ENCODE peak calls at places on chromosomes 4 and X, in eight cellular contexts. W, C, F, M, X, U, Q and J are unnamed samples.

GRCh38 chr4:153988446-153988845 is 199.6 kb upstream of the SFRP2 start:
- DNase-seq in W (no peak), C (no peak), F (no peak), M (no peak), X (no peak), U (no peak), Q (no peak), J (peak)

GRCh38 chrX:150219374-150220185 is 143.5 kb upstream of the MAMLD1 start:
- DNase-seq in W (no peak), C (no peak), F (peak), M (peak), X (no peak), U (no peak), Q (no peak), J (peak)

GRCh38 chr4:152628128-152628527 is 51.7 kb downstream of the TMEM154 start:
- DNase-seq in W (no peak), C (no peak), F (no peak), M (no peak), X (no peak), U (no peak), Q (no peak), J (peak)

GRCh38 chr4:37763164-37763444 is 63.4 kb upstream of the PGM2 start:
- DNase-seq in W (no peak), C (no peak), F (no peak), M (no peak), X (no peak), U (no peak), Q (no peak), J (no peak)

GRCh38 chr4:186693159-186693815 is 30.4 kb downstream of the FAT1 start:
- DNase-seq in W (peak), C (peak), F (no peak), M (no peak), X (no peak), U (no peak), Q (no peak), J (peak)

GRCh38 chr4:60683953-60684352 is 516.2 kb upstream of the ADGRL3 start:
- DNase-seq in W (no peak), C (peak), F (no peak), M (no peak), X (no peak), U (no peak), Q (no peak), J (peak)

GRCh38 chrX:351736-352135 is 33.1 kb upstream of the GTPBP6 start:
- DNase-seq in W (no peak), C (no peak), F (no peak), M (no peak), X (no peak), U (no peak), Q (no peak), J (no peak)

GRCh38 chrX:134144231-134144630 is 92.8 kb upstream of the CCDC160 start:
- DNase-seq in W (peak), C (peak), F (peak), M (peak), X (no peak), U (peak), Q (peak), J (peak)

GRCh38 chr4:125013891-125014290 is 300.9 kb upstream of the FAT4 start:
- DNase-seq in W (no peak), C (peak), F (no peak), M (peak), X (no peak), U (no peak), Q (no peak), J (peak)

GRCh38 chr4:70637239-70637920 is 8.8 kb downstream of the ENAM start:
- DNase-seq in W (no peak), C (no peak), F (no peak), M (no peak), X (peak), U (no peak), Q (no peak), J (peak)

GRCh38 chrX:118730500-118731247 is 3.3 kb downstream of the IL13RA1 start:
- DNase-seq in W (no peak), C (peak), F (no peak), M (no peak), X (no peak), U (no peak), Q (no peak), J (peak)

GRCh38 chr4:21032246-21032645 is 332.0 kb downstream of the PACRGL start:
- DNase-seq in W (no peak), C (no peak), F (no peak), M (no peak), X (no peak), U (no peak), Q (no peak), J (no peak)

GRCh38 chr4:110669663-110670062 is 46.8 kb upstream of the PITX2 start:
- DNase-seq in W (no peak), C (peak), F (no peak), M (no peak), X (no peak), U (no peak), Q (no peak), J (peak)

GRCh38 chrX:44996282-44996681 is 123.3 kb downstream of the KDM6A start:
- DNase-seq in W (no peak), C (no peak), F (no peak), M (no peak), X (no peak), U (no peak), Q (no peak), J (peak)

GRCh38 chrX:130523460-130524394 is 121.9 kb downstream of the RBMX2 start:
- DNase-seq in W (no peak), C (peak), F (peak), M (peak), X (no peak), U (no peak), Q (no peak), J (no peak)

GRCh38 chr4:66606908-66607307 is 936.6 kb upstream of the EPHA5 start:
- DNase-seq in W (no peak), C (no peak), F (peak), M (peak), X (no peak), U (no peak), Q (no peak), J (no peak)

GRCh38 chr4:15738877-15739276 is 36.0 kb downstream of the BST1 start:
- DNase-seq in W (no peak), C (no peak), F (no peak), M (no peak), X (no peak), U (no peak), Q (no peak), J (peak)

GRCh38 chr4:53013873-53014272 is 151.8 kb downstream of the RASL11B start:
- DNase-seq in W (no peak), C (no peak), F (no peak), M (no peak), X (no peak), U (no peak), Q (no peak), J (no peak)

GRCh38 chrX:44876076-44876475 is 3.1 kb downstream of the KDM6A start:
- DNase-seq in W (no peak), C (peak), F (no peak), M (no peak), X (no peak), U (no peak), Q (no peak), J (peak)

GRCh38 chrX:97045470-97045869 is 161.8 kb downstream of the RPA4 start:
- DNase-seq in W (no peak), C (no peak), F (no peak), M (no peak), X (no peak), U (no peak), Q (no peak), J (peak)

GRCh38 chr4:55447826-55448225 is 52.1 kb downstream of the TMEM165 start:
- DNase-seq in W (no peak), C (peak), F (no peak), M (no peak), X (no peak), U (no peak), Q (no peak), J (peak)

GRCh38 chr4:72295966-72296557 is 264.3 kb downstream of the NPFFR2 start:
- DNase-seq in W (peak), C (peak), F (peak), M (peak), X (peak), U (peak), Q (peak), J (peak)

GRCh38 chrX:70281951-70282350 is at the start of gene RAB41:
- DNase-seq in W (no peak), C (no peak), F (no peak), M (no peak), X (no peak), U (no peak), Q (no peak), J (no peak)

DNA sequence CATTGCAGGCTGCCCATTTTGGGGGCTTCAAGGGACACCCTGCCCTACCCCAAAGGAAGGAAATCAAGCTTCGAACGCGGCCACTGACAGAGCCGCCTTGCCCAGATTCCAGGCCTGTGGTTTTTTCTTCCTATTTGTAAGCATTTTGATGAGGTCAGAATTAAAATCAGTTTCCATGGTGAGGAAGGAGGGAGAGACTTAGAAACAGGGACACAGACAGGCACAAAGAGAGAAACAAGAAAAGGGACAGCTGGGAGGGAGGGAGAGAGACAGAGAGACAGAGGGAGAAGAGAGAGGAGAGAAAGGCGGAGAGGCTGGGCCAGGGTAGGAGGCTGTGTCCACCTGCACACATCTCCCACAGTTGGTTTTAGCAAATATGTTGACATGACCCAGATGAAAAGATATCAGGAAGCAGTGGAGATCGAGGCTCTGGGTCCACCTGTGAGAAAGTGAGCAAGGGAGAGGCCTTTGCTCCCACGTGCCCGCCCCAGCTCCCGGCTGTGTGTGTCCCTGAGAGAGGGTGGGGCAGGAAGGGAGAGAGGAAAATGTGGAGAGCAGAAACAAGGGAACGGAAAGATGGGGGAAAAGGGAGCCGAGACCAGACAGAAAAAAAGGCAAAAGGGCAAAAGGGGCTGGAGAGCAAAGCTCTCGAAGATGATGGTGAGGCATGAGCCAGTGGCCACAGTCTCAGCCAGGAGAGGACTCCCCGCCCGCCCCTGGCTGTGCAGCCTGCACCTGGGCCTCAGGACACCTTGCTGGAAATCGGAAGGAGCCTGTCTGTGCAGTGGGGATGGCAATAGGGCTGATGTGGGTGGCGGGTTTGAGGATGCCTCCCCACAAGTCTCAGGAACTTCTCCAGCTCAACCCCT is 20.6 kb upstream of the MSX1 start:
- DNase-seq in W (no peak), C (no peak), F (no peak), M (no peak), X (peak), U (no peak), Q (no peak), J (peak)
- TF ChIP-seq EZH2phosphoT487 in W (no peak), C (no peak), F (no peak), M (no peak), X (no peak), U (no peak), Q (no peak), J (no peak)

GRCh38 chr4:5890063-5890727 is 2.7 kb downstream of the CRMP1 start:
- DNase-seq in W (no peak), C (no peak), F (peak), M (peak), X (peak), U (no peak), Q (no peak), J (no peak)
- TF ChIP-seq EZH2phosphoT487 in W (no peak), C (no peak), F (no peak), M (no peak), X (no peak), U (no peak), Q (no peak), J (no peak)

GRCh38 chr4:26330186-26330787 is 9.5 kb downstream of the RBPJ start:
- DNase-seq in W (peak), C (peak), F (peak), M (peak), X (peak), U (peak), Q (peak), J (peak)
- TF ChIP-seq EZH2phosphoT487 in W (no peak), C (no peak), F (no peak), M (no peak), X (no peak), U (no peak), Q (no peak), J (no peak)

DNA sequence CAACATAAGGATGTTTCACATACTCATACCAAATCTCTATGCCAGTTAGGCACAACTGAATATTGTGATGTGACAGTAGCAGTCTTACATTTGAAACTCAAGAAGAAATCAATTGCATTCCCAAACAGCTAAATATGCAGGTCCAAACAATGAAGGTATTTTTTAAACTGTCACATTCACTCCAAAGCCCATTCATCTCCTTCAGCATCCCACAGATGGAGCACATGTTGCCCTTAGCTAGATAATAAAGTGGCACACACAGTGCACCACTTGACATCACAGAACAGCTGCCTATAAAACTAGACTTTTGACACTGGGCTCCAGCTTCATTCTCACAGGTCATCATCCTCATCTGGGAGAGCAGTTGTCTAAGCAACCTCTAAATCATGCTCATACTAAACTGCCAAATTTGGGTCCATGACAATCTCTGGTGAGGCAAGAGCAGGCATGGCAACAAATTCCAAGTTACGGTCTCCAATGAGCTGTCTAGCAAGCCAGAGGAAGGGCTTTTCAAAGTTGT is 26.2 kb upstream of the ARHGEF6 start:
- DNase-seq in W (no peak), C (no peak), F (no peak), M (no peak), X (no peak), U (no peak), Q (no peak), J (no peak)
- TF ChIP-seq EZH2phosphoT487 in W (no peak), C (no peak), F (no peak), M (no peak), X (no peak), U (no peak), Q (no peak), J (no peak)

DNA sequence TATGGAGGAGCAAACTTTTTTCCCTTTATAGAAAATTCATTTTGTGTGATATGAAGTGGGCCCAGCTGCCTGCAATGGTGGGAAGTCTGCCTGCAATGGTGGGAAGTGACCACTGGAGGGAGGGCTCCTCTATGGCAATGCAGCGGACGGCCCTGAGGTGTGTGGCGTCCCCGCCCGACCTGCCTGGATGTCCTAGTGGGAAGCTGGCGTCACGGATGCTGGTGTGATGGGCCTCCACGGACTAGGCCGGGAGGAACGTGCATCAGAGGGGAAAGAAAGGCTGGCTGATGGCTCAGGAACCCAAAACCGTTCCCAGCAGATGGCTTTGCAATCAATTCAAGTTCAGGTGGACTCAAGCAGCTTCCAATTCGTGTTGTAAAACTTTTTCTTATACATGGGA is 177.9 kb downstream of the AFAP1 start:
- DNase-seq in W (peak), C (peak), F (peak), M (peak), X (peak), U (peak), Q (peak), J (peak)
- TF ChIP-seq EZH2phosphoT487 in W (no peak), C (no peak), F (no peak), M (no peak), X (no peak), U (no peak), Q (no peak), J (no peak)